ENCODE peak calls at places on chromosomes 12 and 14, in eight cellular contexts. B is Caco-2, A is lung, X is A549, G is fibroblast of lung, L is mesenchymal stem cell, J is tibial artery, I is adrenal gland. F is an unnamed sample.
A peak's percentile ranks its signal among the peaks of the same experiment; 100 is the strongest.

GRCh38 chr14:44620106-44621019 is 113.3 kb upstream of the FSCB start:
- DNase-seq in B (no peak), A (no peak), X (no peak), G (no peak), L (no peak), J (no peak), I (no peak), F (no peak)

GRCh38 chr12:25852792-25853191 is 105.7 kb upstream of the RASSF8 start:
- DNase-seq in B (no peak), A (no peak), X (peak; percentile 60), G (peak; percentile 88), L (peak; percentile 89), J (no peak), I (no peak), F (no peak)

GRCh38 chr14:79016828-79017505 is 846.8 kb downstream of the NRXN3 start:
- DNase-seq in B (peak; percentile 40), A (no peak), X (peak; percentile 19), G (peak; percentile 77), L (peak; percentile 73), J (no peak), I (no peak), F (no peak)

GRCh38 chr14:55221186-55221585 is 29.8 kb upstream of the DLGAP5 start:
- DNase-seq in B (no peak), A (no peak), X (no peak), G (peak; percentile 31), L (peak; percentile 76), J (no peak), I (no peak), F (no peak)

GRCh38 chr12:10986812-10987211 is at the start of gene TAS2R50:
- DNase-seq in B (no peak), A (no peak), X (no peak), G (no peak), L (no peak), J (no peak), I (no peak), F (no peak)

GRCh38 chr12:50157259-50157658 is 9.9 kb downstream of the CERS5 start:
- DNase-seq in B (no peak), A (no peak), X (no peak), G (no peak), L (no peak), J (no peak), I (no peak), F (no peak)

GRCh38 chr12:81598205-81598604 is 160.9 kb downstream of the PPFIA2 start:
- DNase-seq in B (no peak), A (no peak), X (no peak), G (no peak), L (no peak), J (no peak), I (no peak), F (no peak)

GRCh38 chr12:53208877-53209463 is 1.9 kb upstream of the ITGB7 start:
- DNase-seq in B (no peak), A (no peak), X (no peak), G (no peak), L (no peak), J (no peak), I (no peak), F (peak; percentile 57)

GRCh38 chr12:108282160-108282559 is 57.0 kb downstream of the CMKLR1 start:
- DNase-seq in B (no peak), A (no peak), X (no peak), G (no peak), L (no peak), J (no peak), I (no peak), F (no peak)
- H3K4me1 ChIP-seq in B (no peaks in the 10 kb centered on the region), A (no peaks in the 10 kb centered on the region), X (no peaks in the 10 kb centered on the region), G (no peaks in the 10 kb centered on the region), L (no peaks in the 10 kb centered on the region), J (no peaks in the 10 kb centered on the region), I (no peaks in the 10 kb centered on the region), F (no peaks in the 10 kb centered on the region)

GRCh38 chr12:105219261-105220018 is 16.5 kb downstream of the APPL2 start:
- DNase-seq in B (no peak), A (no peak), X (no peak), G (peak; percentile 26), L (no peak), J (no peak), I (no peak), F (no peak)
- H3K4me1 ChIP-seq in B (peaks cover 32% of the 10 kb centered on the region), A (peaks cover 25% of the 10 kb centered on the region), X (peaks cover 6% of the 10 kb centered on the region), G (peaks cover 6% of the 10 kb centered on the region), L (peaks cover 4% of the 10 kb centered on the region), J (peaks cover 62% of the 10 kb centered on the region), I (peaks cover 6% of the 10 kb centered on the region), F (no peaks in the 10 kb centered on the region)

GRCh38 chr12:118055865-118056773 is 4.9 kb downstream of the WSB2 start:
- DNase-seq in B (no peak), A (no peak), X (peak; percentile 68), G (peak; percentile 65), L (no peak), J (no peak), I (no peak), F (no peak)
- H3K4me1 ChIP-seq in B (peaks cover 42% of the 10 kb centered on the region), A (peaks cover 28% of the 10 kb centered on the region), X (peaks cover 80% of the 10 kb centered on the region), G (peaks cover 18% of the 10 kb centered on the region), L (peaks cover 18% of the 10 kb centered on the region), J (peaks cover 78% of the 10 kb centered on the region), I (peaks cover 13% of the 10 kb centered on the region), F (peaks cover 19% of the 10 kb centered on the region)

DNA sequence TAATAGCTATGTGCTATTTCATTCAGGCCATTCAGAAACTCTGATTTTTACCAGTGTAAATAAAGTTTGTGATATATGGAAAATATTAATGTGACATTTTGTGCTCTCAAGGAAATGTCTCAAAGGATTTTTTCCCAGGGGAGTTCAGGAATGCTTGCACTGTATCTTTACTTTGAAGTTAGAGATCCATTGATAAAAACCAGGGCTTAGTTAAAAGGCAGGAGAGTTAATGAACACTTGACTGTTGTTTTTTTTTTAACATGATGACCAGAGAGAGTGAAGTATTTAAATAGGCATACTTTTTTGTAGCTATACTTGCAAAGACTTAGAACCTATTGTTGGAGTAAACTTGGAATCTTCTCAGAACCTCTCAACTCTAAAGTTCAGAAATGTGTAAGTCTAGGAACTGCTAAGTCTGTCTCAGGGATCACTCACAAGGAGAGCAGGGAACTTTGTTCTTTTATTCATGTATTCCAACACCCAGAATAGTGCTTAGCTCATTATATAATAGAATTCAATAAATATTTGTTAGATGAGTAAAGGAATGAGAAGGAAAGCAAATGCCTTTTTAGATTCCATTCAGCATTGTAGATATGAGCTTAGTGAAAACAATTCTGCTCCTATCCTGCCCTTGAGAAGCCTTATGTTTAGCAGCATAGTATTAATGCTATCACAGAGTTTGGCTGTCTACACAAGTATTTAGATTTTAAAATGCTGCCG is 117.5 kb downstream of the DAAM1 start:
- DNase-seq in B (no peak), A (no peak), X (no peak), G (peak; percentile 29), L (no peak), J (no peak), I (no peak), F (no peak)
- H3K4me1 ChIP-seq in B (peaks cover 44% of the 10 kb centered on the region), A (peaks cover 33% of the 10 kb centered on the region), X (peaks cover 27% of the 10 kb centered on the region), G (peaks cover 18% of the 10 kb centered on the region), L (peaks cover 2% of the 10 kb centered on the region), J (peaks cover 83% of the 10 kb centered on the region), I (no peaks in the 10 kb centered on the region), F (peaks cover 45% of the 10 kb centered on the region)

DNA sequence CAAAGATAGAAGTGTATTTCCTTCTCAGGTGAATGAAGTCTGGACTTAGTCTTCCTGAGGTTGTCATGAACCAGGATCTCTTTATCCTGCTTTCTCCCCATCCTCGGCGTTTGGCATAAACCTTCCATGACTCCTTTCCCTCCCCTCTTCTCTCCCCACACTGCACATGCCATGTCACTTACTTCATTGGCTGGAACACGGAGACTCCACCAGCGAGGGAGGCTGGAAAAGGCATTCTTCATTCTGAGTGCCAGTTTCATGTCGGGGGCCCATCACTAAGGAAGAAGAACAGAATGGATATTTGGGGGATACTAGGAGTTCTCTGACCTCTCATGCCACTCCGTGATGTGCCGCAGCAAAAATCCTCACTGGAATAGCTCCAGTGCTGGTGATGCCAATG is 105.6 kb downstream of the VCPKMT start:
- DNase-seq in B (no peak), A (no peak), X (no peak), G (no peak), L (no peak), J (no peak), I (no peak), F (no peak)
- H3K4me1 ChIP-seq in B (peaks cover 51% of the 10 kb centered on the region), A (no peaks in the 10 kb centered on the region), X (peaks cover 23% of the 10 kb centered on the region), G (peaks cover 3% of the 10 kb centered on the region), L (no peaks in the 10 kb centered on the region), J (peaks cover 12% of the 10 kb centered on the region), I (no peaks in the 10 kb centered on the region), F (no peaks in the 10 kb centered on the region)

DNA sequence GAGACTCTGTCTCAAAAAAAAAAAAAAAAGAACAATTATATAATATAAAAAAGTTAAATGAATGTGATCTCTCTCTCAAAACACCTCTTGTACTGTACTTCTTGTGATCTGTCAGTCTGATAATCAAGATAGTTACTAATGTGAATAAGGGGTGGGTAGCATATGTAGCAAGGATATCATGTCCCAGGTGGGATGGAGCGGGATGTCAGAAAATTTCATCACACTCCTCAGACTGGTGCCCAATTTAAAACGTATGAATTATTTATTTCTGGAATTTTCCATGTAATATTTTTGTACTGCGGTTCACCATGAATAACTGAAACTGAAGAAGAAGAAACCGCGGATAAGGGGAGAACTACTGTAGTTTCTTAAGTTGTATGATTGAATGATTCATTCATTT is 11.0 kb downstream of the CNOT2 start:
- DNase-seq in B (no peak), A (no peak), X (no peak), G (no peak), L (no peak), J (no peak), I (no peak), F (no peak)
- H3K4me1 ChIP-seq in B (peaks cover 4% of the 10 kb centered on the region), A (peaks cover 10% of the 10 kb centered on the region), X (peaks cover 27% of the 10 kb centered on the region), G (peaks cover 5% of the 10 kb centered on the region), L (peaks cover 3% of the 10 kb centered on the region), J (peaks cover 87% of the 10 kb centered on the region), I (peaks cover 4% of the 10 kb centered on the region), F (no peaks in the 10 kb centered on the region)

GRCh38 chr14:73462815-73463214 is 4.5 kb upstream of the NUMB start:
- DNase-seq in B (no peak), A (no peak), X (no peak), G (peak; percentile 51), L (peak; percentile 33), J (no peak), I (no peak), F (no peak)

GRCh38 chr14:73461478-73462077 is 3.2 kb upstream of the NUMB start:
- DNase-seq in B (no peak), A (peak; percentile 13), X (no peak), G (no peak), L (peak; percentile 24), J (no peak), I (no peak), F (no peak)

GRCh38 chr14:73462078-73462715 is 3.9 kb upstream of the NUMB start:
- DNase-seq in B (peak; percentile 57), A (peak; percentile 74), X (peak; percentile 89), G (peak; percentile 76), L (peak; percentile 50), J (peak; percentile 33), I (peak; percentile 70), F (no peak)

GRCh38 chr14:73458219-73458976 is at the start of gene NUMB:
- DNase-seq in B (peak; percentile 99), A (peak; percentile 99), X (peak; percentile 100), G (peak; percentile 100), L (peak; percentile 100), J (peak; percentile 99), I (peak; percentile 99), F (peak; percentile 99)

DNA sequence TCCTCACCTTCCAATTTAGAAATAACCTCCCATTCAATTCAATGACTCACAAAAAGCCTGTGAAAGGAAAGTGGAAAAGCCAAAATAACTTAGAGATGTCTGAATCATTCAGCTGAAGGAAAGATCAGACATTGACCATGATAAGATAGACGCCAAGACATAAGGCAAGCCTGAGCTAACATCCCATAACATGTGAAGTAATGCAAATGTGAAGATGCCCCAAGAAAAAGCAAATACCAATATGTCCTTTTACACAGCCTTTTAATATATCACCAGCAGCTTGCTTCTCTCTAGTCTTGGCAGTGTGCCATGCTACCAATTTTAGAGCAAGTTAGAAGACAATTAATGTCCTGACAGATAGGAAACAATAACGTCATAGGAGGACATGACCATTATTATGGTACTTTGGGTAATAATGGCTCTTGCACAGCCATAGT is 2.4 kb upstream of the NUMB start:
- DNase-seq in B (no peak), A (peak; percentile 27), X (no peak), G (peak; percentile 56), L (peak; percentile 68), J (no peak), I (peak; percentile 45), F (no peak)
- H3K4me1 ChIP-seq in B (peaks cover 25% of the 10 kb centered on the region), A (peaks cover 41% of the 10 kb centered on the region), X (peaks cover 72% of the 10 kb centered on the region), G (peaks cover 34% of the 10 kb centered on the region), L (peaks cover 2% of the 10 kb centered on the region), J (peaks cover 52% of the 10 kb centered on the region), I (peaks cover 31% of the 10 kb centered on the region), F (peaks cover 30% of the 10 kb centered on the region)

F was measured in DND-41.